ENCODE peak calls at places on chromosomes 7 and 10, in six cellular contexts. F is stimulated activated CD4-positive, alpha-beta T cell treated with anti-CD3 and anti-CD28 coated beads, Interleukin-1b, Interleukin-23, amount 100 ng/mL, for 1 hour; Y is CD4-positive, CD25-positive, alpha-beta regulatory T cell; Z is NCI-H526; X is cortex of kidney; R is progenitor cell of endocrine pancreas. E is an unnamed sample.

GRCh38 chr10:97428572-97428981 is 2.6 kb downstream of the PGAM1 start:
- DNase-seq in Z (no peak), Y (no peak), X (no peak), F (no peak), R (no peak), E (no peak)

GRCh38 chr7:152870106-152870693 is 110.6 kb downstream of the ACTR3B start:
- DNase-seq in X (no peak), Z (no peak), Y (no peak), F (no peak), R (no peak), E (no peak)

GRCh38 chr10:75209325-75210192 is 1.0 kb upstream of the VDAC2 start:
- DNase-seq in Z (peak), X (no peak), Y (peak), F (peak), R (no peak), E (peak)

GRCh38 chr10:32981760-32982159 is 23.7 kb upstream of the ITGB1 start:
- DNase-seq in X (no peak), F (no peak), Y (peak), R (no peak), Z (no peak), E (peak)

GRCh38 chr10:30705086-30705624 is 75.6 kb upstream of the LYZL2 start:
- DNase-seq in Y (peak), F (no peak), R (no peak), Z (no peak), X (no peak), E (no peak)

GRCh38 chr10:87817873-87818504 is at the start of gene ATAD1:
- DNase-seq in Z (peak), X (no peak), Y (peak), F (peak), R (peak), E (peak)

GRCh38 chr7:30469303-30469702 is 9.3 kb downstream of the NOD1 start:
- DNase-seq in Y (no peak), Z (no peak), X (no peak), F (no peak), R (no peak), E (peak)

GRCh38 chr7:117673839-117674238 is 194.0 kb downstream of the CFTR start:
- DNase-seq in R (no peak), Z (peak), X (no peak), F (no peak), Y (no peak), E (peak)

GRCh38 chr7:67588631-67589030 is 592.0 kb downstream of the TYW1 start:
- DNase-seq in Z (no peak), F (no peak), Y (no peak), X (no peak), R (no peak), E (no peak)

GRCh38 chr7:16718111-16718656 is 35.4 kb upstream of the TSPAN13 start:
- DNase-seq in R (no peak), Z (no peak), X (no peak), Y (no peak), F (no peak), E (no peak)

GRCh38 chr10:124348801-124349200 is 69.9 kb downstream of the OAT start:
- DNase-seq in Z (no peak), X (no peak), F (no peak), Y (no peak), R (no peak), E (no peak)

GRCh38 chr10:110083884-110084283 is 76.1 kb downstream of the ADD3 start:
- DNase-seq in F (no peak), Z (no peak), Y (no peak), R (no peak), X (no peak), E (peak)

GRCh38 chr10:8758029-8758428 is 703.5 kb downstream of the GATA3 start:
- DNase-seq in R (no peak), X (no peak), F (no peak), Z (no peak), Y (no peak), E (peak)

GRCh38 chr10:10515479-10516204 is 502.0 kb upstream of the CELF2 start:
- DNase-seq in Z (no peak), R (no peak), X (no peak), F (no peak), Y (no peak), E (no peak)

GRCh38 chr7:84123903-84124573 is 70.6 kb downstream of the SEMA3A start:
- DNase-seq in Y (no peak), X (no peak), Z (peak), R (no peak), F (no peak), E (peak)

GRCh38 chr10:3897156-3897555 is 112.1 kb upstream of the KLF6 start:
- DNase-seq in Z (no peak), X (no peak), F (no peak), R (no peak), Y (no peak), E (peak)

GRCh38 chr10:101535949-101536348 is 52.1 kb downstream of the POLL start:
- DNase-seq in R (no peak), Z (no peak), X (no peak), F (no peak), Y (peak), E (no peak)

GRCh38 chr7:80873140-80873539 is 45.7 kb downstream of the SEMA3C start:
- DNase-seq in R (no peak), Y (no peak), Z (no peak), X (no peak), F (no peak), E (no peak)

GRCh38 chr7:134993877-134994456 is 7.7 kb downstream of the AGBL3 start:
- DNase-seq in Y (no peak), F (no peak), R (no peak), Z (no peak), X (no peak), E (no peak)

GRCh38 chr10:125836746-125837145 is 13.4 kb downstream of the BCCIP start:
- DNase-seq in Y (no peak), Z (no peak), R (no peak), X (no peak), F (no peak), E (no peak)

GRCh38 chr7:6637544-6638229 is 569 bp downstream of the ZNF316 start:
- DNase-seq in X (no peak), Z (no peak), R (peak), F (peak), Y (peak), E (peak)

GRCh38 chr7:24821045-24821853 is 64.0 kb upstream of the GSDME start:
- DNase-seq in Z (no peak), Y (peak), X (no peak), F (peak), R (no peak), E (peak)

GRCh38 chr10:88346151-88346977 is 236.8 kb downstream of the RNLS start:
- DNase-seq in R (no peak), Y (no peak), F (no peak), X (no peak), Z (no peak), E (no peak)

GRCh38 chr7:135672560-135673359 is 10.4 kb downstream of the STMP1 start:
- DNase-seq in X (no peak), Z (peak), R (no peak), Y (peak), F (no peak), E (peak)

GRCh38 chr7:23380961-23381360 is 81.8 kb downstream of the MALSU1 start:
- DNase-seq in Y (peak), F (no peak), X (no peak), R (no peak), Z (no peak), E (no peak)

GRCh38 chr10:131677671-131678070 is 223.1 kb upstream of the PPP2R2D start:
- DNase-seq in Y (no peak), X (no peak), R (no peak), Z (no peak), F (no peak), E (no peak)

GRCh38 chr10:54009672-54010071 is 791.4 kb downstream of the PCDH15 start:
- DNase-seq in F (no peak), R (no peak), Z (no peak), Y (no peak), X (no peak), E (no peak)

GRCh38 chr7:71034243-71034642 is 97.7 kb upstream of the GALNT17 start:
- DNase-seq in X (no peak), F (no peak), R (no peak), Y (no peak), Z (no peak), E (no peak)

GRCh38 chr10:100625821-100626220 is 90.1 kb downstream of the HIF1AN start:
- DNase-seq in X (no peak), F (no peak), R (no peak), Y (no peak), Z (no peak), E (no peak)

GRCh38 chr10:30812018-30812851 is 182.7 kb upstream of the LYZL2 start:
- DNase-seq in X (no peak), R (no peak), F (no peak), Z (no peak), Y (peak), E (peak)

GRCh38 chr10:80945267-80945880 is 407.7 kb downstream of the SH2D4B start:
- DNase-seq in X (no peak), Z (no peak), Y (no peak), R (no peak), F (no peak), E (no peak)

GRCh38 chr10:62637249-62638061 is 167.1 kb upstream of the ADO start:
- DNase-seq in Y (peak), R (no peak), F (peak), Z (no peak), X (no peak), E (peak)

GRCh38 chr10:71333154-71333887 is 14.3 kb downstream of the SLC29A3 start:
- DNase-seq in F (no peak), X (no peak), Z (no peak), R (no peak), Y (no peak), E (no peak)

GRCh38 chr10:79184649-79185048 is 115.9 kb downstream of the ZMIZ1 start:
- DNase-seq in F (no peak), Y (no peak), R (no peak), X (no peak), Z (no peak), E (no peak)

GRCh38 chr10:11147723-11148122 is 130.1 kb downstream of the CELF2 start:
- DNase-seq in Z (peak), Y (peak), F (no peak), R (no peak), X (no peak), E (no peak)

GRCh38 chr7:65251851-65252620 is 121.6 kb upstream of the ZNF92 start:
- DNase-seq in Y (peak), X (no peak), R (peak), F (no peak), Z (peak), E (peak)

GRCh38 chr7:7565018-7565680 is 1.5 kb upstream of the MIOS start:
- DNase-seq in F (no peak), Y (no peak), Z (no peak), R (no peak), X (no peak), E (no peak)

GRCh38 chr10:111347386-111348005 is 270.7 kb downstream of the ADRA2A start:
- DNase-seq in F (no peak), R (no peak), Y (no peak), X (no peak), Z (no peak), E (no peak)